ENCODE peak calls at places on chromosome 2, in six cellular contexts. T, Y, A, M, S and W are unnamed samples.

GRCh38 chr2:112679484-112679883 is 33.7 kb downstream of the SLC20A1 start:
- DNase-seq in Y (peak), A (no peak), S (no peak), M (no peak), T (no peak), W (no peak)

GRCh38 chr2:3631851-3632659 is 25.9 kb upstream of the ALLC start:
- DNase-seq in S (peak), T (no peak), Y (no peak), A (peak), M (no peak), W (peak)

GRCh38 chr2:120934891-120935338 is 199.2 kb downstream of the GLI2 start:
- DNase-seq in S (no peak), T (no peak), A (no peak), M (no peak), Y (peak), W (no peak)

GRCh38 chr2:82993631-82994030 is 1465.4 kb downstream of the SUCLG1 start:
- DNase-seq in A (no peak), T (no peak), S (no peak), Y (no peak), M (no peak), W (no peak)

GRCh38 chr2:217394510-217395351 is 534.9 kb upstream of the TNP1 start:
- DNase-seq in A (no peak), S (no peak), M (no peak), T (no peak), Y (no peak), W (no peak)

GRCh38 chr2:176270100-176270750 is 983 bp downstream of the MTX2 start:
- DNase-seq in Y (no peak), A (no peak), T (no peak), M (no peak), S (no peak), W (no peak)

GRCh38 chr2:240988571-240989271 is 9.7 kb upstream of the SNED1 start:
- DNase-seq in M (peak), T (no peak), S (peak), A (no peak), Y (no peak), W (peak)

GRCh38 chr2:64640153-64641044 is 13.3 kb downstream of the SERTAD2 start:
- DNase-seq in M (no peak), S (no peak), A (no peak), T (no peak), Y (no peak), W (peak)

GRCh38 chr2:190467575-190468083 is 59.5 kb downstream of the MFSD6 start:
- DNase-seq in Y (no peak), M (no peak), S (no peak), T (no peak), A (no peak), W (no peak)

GRCh38 chr2:28730641-28731146 is 20.9 kb upstream of the PPP1CB start:
- DNase-seq in S (no peak), T (no peak), Y (no peak), A (no peak), M (no peak), W (no peak)